ENCODE peak calls at places on chromosome 7, in five cellular contexts. One of them, this sample, is unnamed. For H3K4me1, the result is how much of the 10 kb centered on the place peaks cover.

GRCh38 chr7:87414400-87415188 is 60.9 kb downstream of the ABCB4 start:
- DNase-seq in breast epithelium: no peak
- DNase-seq in transverse colon: no peak
- DNase-seq in body of pancreas: no peak
- DNase-seq in ovary: no peak
- DNase-seq in this sample: no peak

GRCh38 chr7:122546496-122546895 is 152.4 kb downstream of the RNF133 start:
- DNase-seq in breast epithelium: no peak
- DNase-seq in transverse colon: no peak
- DNase-seq in body of pancreas: no peak
- DNase-seq in ovary: no peak
- DNase-seq in this sample: no peak

GRCh38 chr7:51606601-51607154 is 290.1 kb upstream of the COBL start:
- DNase-seq in breast epithelium: no peak
- DNase-seq in transverse colon: peak
- DNase-seq in body of pancreas: no peak
- DNase-seq in ovary: no peak
- DNase-seq in this sample: no peak

GRCh38 chr7:112212516-112213036 is 6.1 kb downstream of the ZNF277 start:
- DNase-seq in breast epithelium: no peak
- DNase-seq in transverse colon: no peak
- DNase-seq in body of pancreas: no peak
- DNase-seq in ovary: no peak
- DNase-seq in this sample: no peak

GRCh38 chr7:142383826-142384507 is 126.1 kb upstream of the PRSS58 start:
- DNase-seq in breast epithelium: no peak
- DNase-seq in transverse colon: no peak
- DNase-seq in body of pancreas: no peak
- DNase-seq in ovary: no peak
- DNase-seq in this sample: no peak

GRCh38 chr7:142334236-142334635 is 76.4 kb upstream of the PRSS58 start:
- DNase-seq in breast epithelium: no peak
- DNase-seq in transverse colon: no peak
- DNase-seq in body of pancreas: no peak
- DNase-seq in ovary: no peak
- DNase-seq in this sample: no peak

GRCh38 chr7:66076459-66077329 is 1.1 kb downstream of the ASL start:
- DNase-seq in breast epithelium: no peak
- DNase-seq in transverse colon: peak
- DNase-seq in body of pancreas: peak
- DNase-seq in ovary: no peak
- DNase-seq in this sample: no peak

GRCh38 chr7:47154781-47155180 is 427.1 kb downstream of the TNS3 start:
- DNase-seq in breast epithelium: no peak
- DNase-seq in transverse colon: no peak
- DNase-seq in body of pancreas: no peak
- DNase-seq in ovary: no peak
- DNase-seq in this sample: no peak

GRCh38 chr7:30996261-30996660 is 32.5 kb downstream of the GHRHR start:
- DNase-seq in breast epithelium: no peak
- DNase-seq in transverse colon: no peak
- DNase-seq in body of pancreas: no peak
- DNase-seq in ovary: no peak
- DNase-seq in this sample: no peak

DNA sequence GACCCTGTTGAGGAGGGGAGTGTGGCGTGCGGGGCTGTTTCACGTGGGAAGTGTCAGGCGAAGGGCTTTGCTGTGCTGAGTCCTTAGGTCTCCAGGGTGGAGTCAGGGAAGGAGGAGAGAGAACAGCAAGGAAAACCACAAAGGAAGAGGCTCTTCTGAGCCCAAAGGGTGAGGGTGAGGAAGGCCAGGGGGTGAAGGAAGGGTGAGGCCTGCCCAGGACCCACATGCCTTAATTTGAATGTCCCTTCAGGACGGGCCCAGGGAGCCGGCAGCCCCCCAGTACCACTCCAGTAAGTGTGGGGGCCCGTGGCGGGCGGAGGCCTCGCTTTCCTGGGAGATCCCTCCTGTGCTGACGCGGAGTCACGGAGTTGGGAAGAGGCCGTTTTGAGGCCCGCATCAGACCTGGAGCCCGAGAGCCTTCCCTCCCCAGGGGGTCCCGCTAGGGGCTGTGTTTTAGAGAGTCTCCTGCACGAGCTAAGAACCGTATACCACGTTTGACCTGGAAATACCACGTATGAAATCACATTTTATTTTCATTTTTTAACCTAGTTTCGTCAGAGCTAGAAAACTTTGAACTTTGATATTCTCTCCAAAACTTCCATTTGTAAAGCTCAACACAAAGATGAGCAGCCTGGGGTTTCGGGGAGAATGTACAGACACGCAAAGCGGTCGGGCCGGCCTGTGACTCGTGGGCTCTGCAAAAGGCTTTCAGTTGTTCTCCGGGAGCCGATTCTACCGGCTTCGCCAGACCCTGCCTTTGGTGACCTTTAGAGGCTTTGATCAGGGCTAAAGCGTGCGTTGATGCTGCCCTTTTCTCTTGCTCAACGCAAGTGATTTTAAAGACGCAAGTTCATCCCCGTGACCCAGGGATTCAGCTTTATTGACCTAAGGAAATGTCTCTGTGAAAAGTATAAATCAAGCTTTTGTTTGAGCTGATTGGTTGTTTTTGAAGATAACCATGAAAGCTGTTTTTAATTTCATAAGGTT is 23.6 kb upstream of the TTYH3 start:
- DNase-seq in breast epithelium: no peak
- DNase-seq in transverse colon: no peak
- DNase-seq in body of pancreas: no peak
- DNase-seq in ovary: no peak
- DNase-seq in this sample: no peak
- H3K4me1 ChIP-seq in breast epithelium: under half
- H3K4me1 ChIP-seq in transverse colon: under half
- H3K4me1 ChIP-seq in body of pancreas: under half
- H3K4me1 ChIP-seq in ovary: under half
- H3K4me1 ChIP-seq in this sample: under half

GRCh38 chr7:5420841-5421625 is 2.6 kb downstream of the TNRC18 start:
- DNase-seq in breast epithelium: no peak
- DNase-seq in transverse colon: no peak
- DNase-seq in body of pancreas: peak
- DNase-seq in ovary: peak
- DNase-seq in this sample: peak

GRCh38 chr7:5422324-5423271 is 1.0 kb downstream of the TNRC18 start:
- DNase-seq in breast epithelium: no peak
- DNase-seq in transverse colon: no peak
- DNase-seq in body of pancreas: peak
- DNase-seq in ovary: peak
- DNase-seq in this sample: no peak

GRCh38 chr7:5421626-5422323 is 1.9 kb downstream of the TNRC18 start:
- DNase-seq in breast epithelium: peak
- DNase-seq in transverse colon: peak
- DNase-seq in body of pancreas: peak
- DNase-seq in ovary: peak
- DNase-seq in this sample: peak

GRCh38 chr7:5419523-5420107 is 4.0 kb downstream of the TNRC18 start:
- DNase-seq in breast epithelium: no peak
- DNase-seq in transverse colon: no peak
- DNase-seq in body of pancreas: peak
- DNase-seq in ovary: peak
- DNase-seq in this sample: no peak

GRCh38 chr7:5420108-5420840 is 3.4 kb downstream of the TNRC18 start:
- DNase-seq in breast epithelium: no peak
- DNase-seq in transverse colon: no peak
- DNase-seq in body of pancreas: peak
- DNase-seq in ovary: peak
- DNase-seq in this sample: peak
- TF ChIP-seq POLR2A in breast epithelium: no peak
- TF ChIP-seq POLR2A in transverse colon: no peak
- TF ChIP-seq POLR2A in body of pancreas: no peak
- TF ChIP-seq POLR2A in ovary: no peak
- TF ChIP-seq POLR2A in this sample: no peak

GRCh38 chr7:116259821-116260440 is 49.6 kb downstream of the TES start:
- DNase-seq in breast epithelium: no peak
- DNase-seq in transverse colon: no peak
- DNase-seq in body of pancreas: no peak
- DNase-seq in ovary: no peak
- DNase-seq in this sample: no peak
- H3K27ac ChIP-seq in breast epithelium: no peak
- H3K27ac ChIP-seq in transverse colon: no peak
- H3K27ac ChIP-seq in body of pancreas: no peak
- H3K27ac ChIP-seq in ovary: no peak
- H3K27ac ChIP-seq in this sample: no peak

GRCh38 chr7:55539380-55539779 is 32.9 kb downstream of the VOPP1 start:
- DNase-seq in breast epithelium: no peak
- DNase-seq in transverse colon: no peak
- DNase-seq in body of pancreas: no peak
- DNase-seq in ovary: no peak
- DNase-seq in this sample: no peak
- H3K4me1 ChIP-seq in breast epithelium: under half
- H3K4me1 ChIP-seq in transverse colon: under half
- H3K4me1 ChIP-seq in body of pancreas: under half
- H3K4me1 ChIP-seq in ovary: under half
- H3K4me1 ChIP-seq in this sample: under half

DNA sequence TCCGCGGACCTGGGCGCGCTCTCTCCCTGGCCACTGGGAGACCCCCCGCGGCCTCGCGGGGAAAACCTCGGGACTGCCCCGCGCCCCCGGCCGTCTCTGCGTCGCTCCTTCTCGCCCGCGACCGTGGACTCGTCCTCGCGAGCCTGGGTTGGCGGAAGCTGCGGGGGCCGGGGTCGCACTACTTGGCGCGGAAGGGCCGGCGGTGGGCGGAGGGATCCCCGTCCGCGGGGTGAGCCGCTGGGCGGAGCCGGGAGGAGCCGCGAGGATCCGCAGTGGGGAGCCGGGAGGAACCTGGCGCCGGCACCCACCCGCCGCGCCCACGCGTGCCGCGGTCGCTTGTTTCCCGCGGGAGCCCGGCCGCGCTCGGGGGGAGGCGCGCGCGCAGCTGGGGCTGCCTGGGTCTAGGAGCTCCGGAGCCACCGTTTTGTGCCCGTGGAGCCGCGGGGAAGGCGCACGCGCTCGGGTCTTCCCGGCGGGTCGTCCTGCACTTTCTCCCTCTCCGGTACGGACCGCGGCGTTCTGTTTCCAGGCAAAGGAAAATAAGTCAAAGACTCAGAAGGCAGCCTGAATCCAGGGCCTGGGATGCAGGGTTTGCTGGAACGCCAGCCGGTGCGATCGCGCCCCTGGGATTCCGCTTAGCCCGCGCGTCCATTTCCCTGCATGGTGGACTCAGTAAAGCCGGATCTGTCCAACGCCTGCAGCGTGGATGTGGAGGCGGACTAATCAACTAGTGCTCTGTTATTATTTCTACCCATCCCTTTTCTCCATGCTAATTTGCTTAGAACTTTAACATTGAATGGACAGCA is 28.7 kb upstream of the KMT2C start:
- DNase-seq in breast epithelium: peak
- DNase-seq in transverse colon: peak
- DNase-seq in body of pancreas: peak
- DNase-seq in ovary: peak
- DNase-seq in this sample: peak
- TF ChIP-seq POLR2A in breast epithelium: no peak
- TF ChIP-seq POLR2A in transverse colon: peak
- TF ChIP-seq POLR2A in body of pancreas: peak
- TF ChIP-seq POLR2A in ovary: peak
- TF ChIP-seq POLR2A in this sample: no peak

GRCh38 chr7:7569113-7569527 is 2.4 kb downstream of the MIOS start:
- DNase-seq in breast epithelium: no peak
- DNase-seq in transverse colon: no peak
- DNase-seq in body of pancreas: no peak
- DNase-seq in ovary: no peak
- DNase-seq in this sample: no peak
- H3K27ac ChIP-seq in breast epithelium: no peak
- H3K27ac ChIP-seq in transverse colon: no peak
- H3K27ac ChIP-seq in body of pancreas: no peak
- H3K27ac ChIP-seq in ovary: no peak
- H3K27ac ChIP-seq in this sample: no peak